ENCODE peak calls at places on chromosomes 13 and 19, in five cellular contexts. H, J, L, I and P are unnamed samples.

GRCh38 chr19:5891938-5892771 is 11.4 kb downstream of the NDUFA11 start:
- DNase-seq in H (no peak), J (peak), L (peak), I (no peak), P (peak)

GRCh38 chr13:70849267-70849666 is 741.0 kb upstream of the KLHL1 start:
- DNase-seq in L (no peak), J (no peak), I (no peak), H (no peak), P (no peak)

GRCh38 chr19:5547881-5548280 is 19.9 kb downstream of the TINCR start:
- DNase-seq in H (no peak), J (no peak), L (peak), I (no peak), P (peak)

GRCh38 chr19:58434217-58434616 is 5.7 kb downstream of the ZNF132 start:
- DNase-seq in H (no peak), L (no peak), I (no peak), J (peak), P (peak)

GRCh38 chr13:80979035-80979641 is 638.2 kb upstream of the SPRY2 start:
- DNase-seq in I (no peak), J (peak), H (no peak), L (peak), P (peak)

GRCh38 chr19:48754950-48755645 is at the start of gene FGF21:
- DNase-seq in J (no peak), H (no peak), I (no peak), L (no peak), P (no peak)

GRCh38 chr19:49591731-49592485 is 926 bp downstream of the PRR12 start:
- DNase-seq in L (peak), J (no peak), H (peak), I (no peak), P (peak)

GRCh38 chr13:58397596-58398387 is 766.2 kb downstream of the PCDH17 start:
- DNase-seq in H (no peak), J (no peak), I (no peak), L (no peak), P (no peak)

GRCh38 chr19:15831626-15832025 is 16.2 kb upstream of the OR10H1 start:
- DNase-seq in J (no peak), H (no peak), L (no peak), I (no peak), P (no peak)

GRCh38 chr13:25528266-25528665 is 156.5 kb downstream of the ATP8A2 start:
- DNase-seq in H (no peak), J (no peak), L (no peak), I (no peak), P (no peak)

GRCh38 chr19:511101-511841 is 4.0 kb downstream of the TPGS1 start:
- DNase-seq in J (peak), L (peak), H (no peak), I (no peak), P (no peak)

GRCh38 chr13:20769834-20770233 is 3.9 kb downstream of the EEF1AKMT1 start:
- DNase-seq in L (no peak), J (no peak), H (no peak), I (no peak), P (no peak)
- H3K4me3 ChIP-seq in L (no peak), J (no peak), H (no peak), I (no peak), P (no peak)

DNA sequence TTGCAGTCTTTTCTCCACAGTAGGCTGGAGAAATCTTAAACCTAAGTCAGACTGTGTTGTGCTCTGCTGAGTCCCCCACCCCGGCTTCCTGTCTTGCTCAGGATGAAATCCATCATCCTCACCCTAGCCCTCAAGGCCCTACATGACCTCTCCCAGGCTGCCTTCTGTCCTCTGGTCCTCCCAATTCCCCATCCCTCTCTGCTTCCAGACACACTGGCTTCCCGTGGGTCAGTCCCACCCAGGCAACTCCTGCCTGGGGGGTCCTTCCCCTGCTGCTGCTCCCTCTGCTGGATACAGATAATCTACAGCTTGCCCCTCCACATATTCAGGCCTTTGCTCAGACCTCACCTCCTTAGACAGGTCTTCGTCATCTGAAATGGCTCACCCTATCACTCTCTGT is 18.4 kb upstream of the CBY2 start:
- DNase-seq in I (no peak), J (no peak), H (no peak), L (no peak), P (no peak)
- TF ChIP-seq CTCF in I (no peak), J (no peak), H (no peak), L (no peak), P (no peak)

GRCh38 chr19:17292301-17293074 is 10.7 kb downstream of the ABHD8 start:
- DNase-seq in H (peak), J (peak), I (peak), L (peak), P (peak)
- H3K4me3 ChIP-seq in H (peak), J (peak), I (peak), L (peak), P (peak)

DNA sequence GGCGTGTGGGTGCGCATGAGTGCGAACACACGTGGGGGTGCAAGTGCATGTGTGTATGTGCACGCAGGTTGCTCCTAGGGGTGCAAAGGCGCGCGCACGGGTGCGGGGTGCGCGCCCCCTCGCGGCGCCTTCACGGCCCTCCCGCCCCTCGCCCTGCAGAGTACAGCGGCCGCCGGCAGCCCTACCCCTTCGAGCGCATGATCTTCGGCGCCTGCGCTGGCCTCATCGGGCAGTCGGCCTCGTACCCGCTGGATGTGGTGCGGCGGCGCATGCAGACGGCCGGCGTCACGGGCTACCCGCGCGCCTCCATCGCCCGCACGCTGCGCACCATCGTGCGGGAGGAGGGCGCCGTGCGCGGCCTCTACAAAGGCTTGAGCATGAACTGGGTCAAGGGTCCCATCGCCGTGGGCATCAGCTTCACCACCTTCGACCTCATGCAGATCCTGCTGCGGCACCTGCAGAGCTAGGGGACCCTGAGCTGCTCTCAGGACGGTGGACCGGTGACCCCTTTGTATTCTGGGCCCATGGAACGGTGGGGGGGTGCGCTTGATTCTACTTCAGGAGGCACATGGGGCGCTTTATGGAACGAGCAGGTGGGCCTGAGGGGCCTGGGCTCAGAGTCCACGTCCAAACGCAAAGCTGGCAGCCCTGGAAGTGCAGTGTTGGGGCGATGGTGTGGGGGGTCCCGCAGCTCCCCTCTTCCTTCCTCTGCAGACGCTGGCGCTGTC is 27.7 kb downstream of the TMEM161A start:
- DNase-seq in H (peak), L (peak), I (no peak), J (no peak), P (no peak)
- TF ChIP-seq CTCF in H (no peak), L (peak), I (no peak), J (peak), P (no peak)

DNA sequence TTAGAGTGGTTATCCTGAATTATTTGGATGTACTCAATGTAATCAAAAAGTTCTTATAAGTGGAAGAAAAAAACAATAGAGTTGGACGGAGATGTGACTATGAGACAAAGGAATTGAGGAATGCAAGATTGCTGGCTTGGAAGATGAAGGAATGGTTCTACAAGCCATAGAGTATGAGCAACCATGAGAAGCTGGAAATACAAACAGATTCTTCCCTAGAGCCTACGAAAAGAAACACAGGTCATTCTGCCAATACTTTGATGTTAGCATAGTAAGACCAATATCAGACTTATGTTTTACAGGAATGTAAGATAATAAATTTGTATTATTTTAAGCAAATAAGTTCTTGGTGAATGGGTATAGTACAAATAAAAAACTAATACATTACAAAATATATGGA is 249.2 kb downstream of the DIAPH3 start:
- DNase-seq in H (no peak), L (no peak), I (no peak), J (peak), P (peak)
- H3K4me3 ChIP-seq in H (no peak), L (no peak), I (no peak), J (no peak), P (no peak)

GRCh38 chr13:111046590-111047141 is 68.4 kb upstream of the ARHGEF7 start:
- DNase-seq in I (peak), J (no peak), H (no peak), L (no peak), P (peak)
- TF ChIP-seq CTCF in I (no peak), J (no peak), H (no peak), L (peak), P (peak)

GRCh38 chr13:51113969-51114368 is 2.9 kb upstream of the C13orf42 start:
- DNase-seq in J (no peak), I (no peak), H (no peak), L (no peak), P (no peak)

GRCh38 chr13:51113186-51113881 is 2.3 kb upstream of the C13orf42 start:
- DNase-seq in H (no peak), I (no peak), J (no peak), L (no peak), P (no peak)

GRCh38 chr13:51107996-51108395 is 3.1 kb downstream of the C13orf42 start:
- DNase-seq in L (no peak), J (no peak), I (no peak), H (no peak), P (no peak)

GRCh38 chr13:51112771-51113170 is 1.7 kb upstream of the C13orf42 start:
- DNase-seq in H (no peak), I (no peak), J (no peak), L (no peak), P (no peak)

GRCh38 chr13:51111174-51111573 is at the start of gene C13orf42:
- DNase-seq in I (no peak), L (no peak), H (no peak), J (no peak), P (no peak)
- H3K4me3 ChIP-seq in I (no peak), L (no peak), H (no peak), J (no peak), P (no peak)